ENCODE peak calls at places on chromosomes 6 and 20, in ten cellular contexts. One of them, this sample, is unnamed.

GRCh38 chr6:90896165-90896549 is 309.3 kb upstream of the MAP3K7 start:
- DNase-seq in pancreas: no peak
- DNase-seq in NT2/D1: no peak
- DNase-seq in tibial artery: no peak
- DNase-seq in stimulated activated CD4-positive, alpha-beta T cell treated with anti-CD3 and anti-CD28 coated beads, Interleukin-4, amount 100 ng/mL, for 1 hour: no peak
- DNase-seq in nucleus accumbens: no peak
- DNase-seq in 8988T: no peak
- DNase-seq in ELR: no peak
- DNase-seq in progenitor cell of endocrine pancreas: no peak
- DNase-seq in occipital lobe: no peak
- DNase-seq in this sample: no peak

GRCh38 chr6:42506070-42506469 is 54.3 kb upstream of the TRERF1 start:
- DNase-seq in pancreas: no peak
- DNase-seq in NT2/D1: no peak
- DNase-seq in tibial artery: no peak
- DNase-seq in stimulated activated CD4-positive, alpha-beta T cell treated with anti-CD3 and anti-CD28 coated beads, Interleukin-4, amount 100 ng/mL, for 1 hour: no peak
- DNase-seq in nucleus accumbens: no peak
- DNase-seq in 8988T: no peak
- DNase-seq in ELR: no peak
- DNase-seq in progenitor cell of endocrine pancreas: no peak
- DNase-seq in occipital lobe: no peak
- DNase-seq in this sample: no peak

GRCh38 chr6:169725270-169726048 is 1.2 kb upstream of the PHF10 start:
- DNase-seq in pancreas: peak
- DNase-seq in NT2/D1: no peak
- DNase-seq in tibial artery: peak
- DNase-seq in stimulated activated CD4-positive, alpha-beta T cell treated with anti-CD3 and anti-CD28 coated beads, Interleukin-4, amount 100 ng/mL, for 1 hour: peak
- DNase-seq in nucleus accumbens: peak
- DNase-seq in 8988T: no peak
- DNase-seq in ELR: peak
- DNase-seq in progenitor cell of endocrine pancreas: peak
- DNase-seq in occipital lobe: peak
- DNase-seq in this sample: no peak

GRCh38 chr20:9838378-9839295 is at the start of gene PAK5:
- DNase-seq in pancreas: peak
- DNase-seq in NT2/D1: peak
- DNase-seq in tibial artery: peak
- DNase-seq in stimulated activated CD4-positive, alpha-beta T cell treated with anti-CD3 and anti-CD28 coated beads, Interleukin-4, amount 100 ng/mL, for 1 hour: no peak
- DNase-seq in nucleus accumbens: peak
- DNase-seq in 8988T: peak
- DNase-seq in ELR: no peak
- DNase-seq in progenitor cell of endocrine pancreas: peak
- DNase-seq in occipital lobe: peak
- DNase-seq in this sample: peak

GRCh38 chr20:6492396-6493055 is 275.0 kb upstream of the BMP2 start:
- DNase-seq in pancreas: no peak
- DNase-seq in NT2/D1: peak
- DNase-seq in tibial artery: no peak
- DNase-seq in stimulated activated CD4-positive, alpha-beta T cell treated with anti-CD3 and anti-CD28 coated beads, Interleukin-4, amount 100 ng/mL, for 1 hour: no peak
- DNase-seq in nucleus accumbens: no peak
- DNase-seq in 8988T: no peak
- DNase-seq in ELR: no peak
- DNase-seq in progenitor cell of endocrine pancreas: no peak
- DNase-seq in occipital lobe: no peak
- DNase-seq in this sample: no peak

GRCh38 chr20:12966468-12967085 is 42.2 kb upstream of the SPTLC3 start:
- DNase-seq in pancreas: no peak
- DNase-seq in NT2/D1: no peak
- DNase-seq in tibial artery: no peak
- DNase-seq in stimulated activated CD4-positive, alpha-beta T cell treated with anti-CD3 and anti-CD28 coated beads, Interleukin-4, amount 100 ng/mL, for 1 hour: no peak
- DNase-seq in nucleus accumbens: no peak
- DNase-seq in 8988T: no peak
- DNase-seq in ELR: peak
- DNase-seq in progenitor cell of endocrine pancreas: no peak
- DNase-seq in occipital lobe: no peak
- DNase-seq in this sample: no peak

GRCh38 chr6:142372348-142372747 is 70.5 kb downstream of the ADGRG6 start:
- DNase-seq in pancreas: no peak
- DNase-seq in NT2/D1: no peak
- DNase-seq in tibial artery: no peak
- DNase-seq in stimulated activated CD4-positive, alpha-beta T cell treated with anti-CD3 and anti-CD28 coated beads, Interleukin-4, amount 100 ng/mL, for 1 hour: no peak
- DNase-seq in nucleus accumbens: no peak
- DNase-seq in 8988T: no peak
- DNase-seq in ELR: peak
- DNase-seq in progenitor cell of endocrine pancreas: no peak
- DNase-seq in occipital lobe: no peak
- DNase-seq in this sample: no peak

GRCh38 chr6:148316308-148316707 is 26.3 kb upstream of the SASH1 start:
- DNase-seq in pancreas: no peak
- DNase-seq in NT2/D1: no peak
- DNase-seq in tibial artery: no peak
- DNase-seq in stimulated activated CD4-positive, alpha-beta T cell treated with anti-CD3 and anti-CD28 coated beads, Interleukin-4, amount 100 ng/mL, for 1 hour: no peak
- DNase-seq in nucleus accumbens: no peak
- DNase-seq in 8988T: no peak
- DNase-seq in ELR: no peak
- DNase-seq in progenitor cell of endocrine pancreas: no peak
- DNase-seq in occipital lobe: no peak
- DNase-seq in this sample: no peak